ENCODE peak calls at places on chromosomes 6 and 20, in six cellular contexts. U, R, K, H, E and M are unnamed samples.
A peak's percentile ranks its signal among the peaks of the same experiment; 100 is the strongest.

GRCh38 chr6:132812255-132812732 is 2.1 kb upstream of the RPS12 start:
- DNase-seq in K (no peak), U (no peak), R (no peak), H (peak; percentile 15), E (no peak), M (peak; percentile 44)

GRCh38 chr6:42405025-42405424 is 46.7 kb downstream of the TRERF1 start:
- DNase-seq in R (no peak), U (no peak), E (no peak), K (no peak), H (no peak), M (no peak)

GRCh38 chr6:122789078-122789861 is at the start of gene SMPDL3A:
- DNase-seq in E (peak; percentile 90), U (peak; percentile 55), R (peak; percentile 81), K (peak; percentile 41), H (peak; percentile 76), M (peak; percentile 77)

GRCh38 chr6:111478749-111479148 is 4.3 kb downstream of the REV3L start:
- DNase-seq in H (peak; percentile 28), R (no peak), E (no peak), K (no peak), U (no peak), M (peak; percentile 70)

GRCh38 chr20:46690219-46691111 is 1.2 kb upstream of the TP53RK start:
- DNase-seq in U (no peak), K (no peak), E (no peak), H (no peak), R (no peak), M (peak; percentile 31)

GRCh38 chr6:56435326-56435725 is 187.9 kb upstream of the COL21A1 start:
- DNase-seq in H (no peak), E (no peak), K (no peak), R (no peak), U (no peak), M (no peak)

GRCh38 chr6:159109391-159109790 is 59.8 kb upstream of the FNDC1 start:
- DNase-seq in U (no peak), R (no peak), H (no peak), E (no peak), K (no peak), M (no peak)

GRCh38 chr20:57824909-57825308 is 115.1 kb upstream of the PMEPA1 start:
- DNase-seq in E (no peak), U (no peak), R (no peak), K (no peak), H (no peak), M (no peak)

GRCh38 chr6:2531426-2532208 is 219.1 kb downstream of the MYLK4 start:
- DNase-seq in H (no peak), R (no peak), U (no peak), E (no peak), K (no peak), M (no peak)

GRCh38 chr6:16243055-16243454 is 4.7 kb downstream of the GMPR start:
- DNase-seq in H (no peak), R (no peak), K (no peak), U (no peak), E (no peak), M (peak; percentile 44)

GRCh38 chr20:19688031-19688806 is 69.8 kb upstream of the RIN2 start:
- DNase-seq in E (peak; percentile 64), U (peak; percentile 7), H (peak; percentile 63), R (peak; percentile 69), K (peak; percentile 89), M (peak; percentile 60)

GRCh38 chr20:17504898-17505663 is 26.1 kb downstream of the BFSP1 start:
- DNase-seq in R (peak; percentile 58), K (peak; percentile 45), U (peak; percentile 19), E (peak; percentile 81), H (peak; percentile 64), M (peak; percentile 72)

GRCh38 chr6:52533491-52533890 is 43.4 kb downstream of the TRAM2 start:
- DNase-seq in R (no peak), U (no peak), K (no peak), E (no peak), H (no peak), M (no peak)

GRCh38 chr6:158773581-158774449 is 45.4 kb downstream of the EZR start:
- DNase-seq in U (no peak), R (no peak), E (no peak), H (no peak), K (no peak), M (no peak)

GRCh38 chr6:167345960-167346359 is 21.1 kb downstream of the TTLL2 start:
- DNase-seq in R (no peak), U (no peak), K (no peak), H (no peak), E (no peak), M (no peak)

GRCh38 chr6:70527071-70527737 is 39.5 kb upstream of the SDHAF4 start:
- DNase-seq in R (no peak), U (no peak), K (no peak), H (no peak), E (no peak), M (no peak)

GRCh38 chr6:38024908-38025307 is 205.4 kb downstream of the ZFAND3 start:
- DNase-seq in U (no peak), R (no peak), H (no peak), E (no peak), K (no peak), M (no peak)

GRCh38 chr6:63430985-63431519 is 111.3 kb upstream of the LGSN start:
- DNase-seq in K (no peak), H (peak; percentile 78), R (no peak), E (no peak), U (no peak), M (no peak)

GRCh38 chr6:2173203-2173961 is 72.0 kb downstream of the GMDS start:
- DNase-seq in R (no peak), E (no peak), K (no peak), U (no peak), H (no peak), M (no peak)

GRCh38 chr6:161068296-161068695 is 76.7 kb downstream of the MAP3K4 start:
- DNase-seq in U (no peak), R (no peak), H (no peak), K (no peak), E (no peak), M (no peak)

GRCh38 chr6:41039060-41039998 is at the start of gene UNC5CL:
- DNase-seq in E (peak; percentile 84), R (peak; percentile 77), U (peak; percentile 82), H (peak; percentile 45), K (peak; percentile 64), M (peak; percentile 22)

GRCh38 chr6:467111-467510 is 75.6 kb downstream of the IRF4 start:
- DNase-seq in E (no peak), H (no peak), R (no peak), U (no peak), K (no peak), M (no peak)

GRCh38 chr6:109939654-109940053 is 38.5 kb upstream of the GPR6 start:
- DNase-seq in H (peak; percentile 9), R (no peak), U (no peak), E (no peak), K (no peak), M (no peak)

GRCh38 chr6:12614468-12614867 is 102.1 kb upstream of the PHACTR1 start:
- DNase-seq in E (no peak), K (no peak), U (no peak), H (no peak), R (no peak), M (no peak)
- TF ChIP-seq JUN in E (no peak), K (no peak), U (no peak), H (no peak), R (no peak), M (no peak)

GRCh38 chr6:137903933-137904821 is 37.1 kb downstream of the TNFAIP3 start:
- DNase-seq in R (no peak), U (peak; percentile 68), E (no peak), H (peak; percentile 30), K (no peak), M (peak; percentile 36)

GRCh38 chr6:137902721-137903120 is 35.7 kb downstream of the TNFAIP3 start:
- DNase-seq in H (no peak), U (no peak), E (no peak), R (no peak), K (no peak), M (no peak)

GRCh38 chr6:137901454-137901853 is 34.4 kb downstream of the TNFAIP3 start:
- DNase-seq in H (peak; percentile 22), E (no peak), R (no peak), U (no peak), K (no peak), M (no peak)

GRCh38 chr6:137903274-137903932 is 36.3 kb downstream of the TNFAIP3 start:
- DNase-seq in K (no peak), H (no peak), U (no peak), R (no peak), E (no peak), M (no peak)

GRCh38 chr6:137900815-137901214 is 33.8 kb downstream of the TNFAIP3 start:
- DNase-seq in E (no peak), U (no peak), K (no peak), R (no peak), H (no peak), M (peak; percentile 66)
- TF ChIP-seq JUN in E (no peak), U (no peak), K (no peak), R (no peak), H (no peak), M (no peak)

DNA sequence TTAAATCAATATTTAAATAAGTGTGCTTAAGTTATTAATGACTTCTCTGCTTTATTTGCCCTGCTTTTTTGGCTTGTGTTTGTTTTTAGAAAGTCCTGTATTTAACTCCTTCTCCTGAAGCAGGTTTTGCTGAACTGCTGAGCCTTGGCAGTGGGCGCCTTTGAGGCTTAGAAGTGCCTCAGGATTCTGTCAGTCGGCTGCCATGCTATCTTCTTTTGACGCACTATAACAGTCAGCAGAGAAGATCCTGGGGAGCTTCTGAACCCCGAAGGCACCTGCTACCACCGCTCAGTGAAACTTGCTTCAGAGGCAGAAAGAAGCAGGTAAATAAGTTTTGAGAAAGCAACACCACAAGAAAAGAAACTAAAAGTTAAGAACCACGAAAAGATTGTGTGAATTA is 22.4 kb downstream of the PCMT1 start:
- DNase-seq in R (no peak), U (no peak), E (no peak), K (no peak), H (no peak), M (no peak)
- TF ChIP-seq JUN in R (no peak), U (no peak), E (no peak), K (no peak), H (no peak), M (no peak)

GRCh38 chr6:117397536-117398227 is 28.1 kb downstream of the ROS1 start:
- DNase-seq in R (no peak), H (no peak), K (no peak), U (no peak), E (no peak), M (no peak)

GRCh38 chr6:117396228-117396627 is 29.5 kb downstream of the ROS1 start:
- DNase-seq in H (peak; percentile 29), R (no peak), K (no peak), U (no peak), E (no peak), M (no peak)

GRCh38 chr6:117399126-117399525 is 26.6 kb downstream of the ROS1 start:
- DNase-seq in H (no peak), U (no peak), E (no peak), R (no peak), K (no peak), M (no peak)

GRCh38 chr6:117401799-117402198 is 23.9 kb downstream of the ROS1 start:
- DNase-seq in U (no peak), R (no peak), H (no peak), K (no peak), E (no peak), M (no peak)

DNA sequence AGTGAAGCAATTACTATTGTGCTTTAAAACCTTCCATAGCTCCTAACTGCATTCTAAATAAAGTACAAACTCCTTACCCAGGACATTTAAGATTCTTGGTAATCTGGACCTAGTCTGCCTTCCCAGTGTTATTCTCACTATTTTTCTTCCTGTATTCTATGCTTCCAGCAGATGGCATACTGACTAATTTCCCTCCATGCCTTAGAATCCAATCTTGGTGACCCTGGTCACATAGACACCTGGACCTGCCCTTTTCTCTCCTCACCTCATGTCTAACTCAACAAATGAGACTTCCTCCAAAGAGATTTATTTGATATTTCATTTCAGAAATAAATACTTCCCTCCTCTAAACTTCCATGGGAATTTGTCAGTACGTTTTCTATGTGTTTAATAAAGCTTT is 25.8 kb downstream of the ROS1 start:
- DNase-seq in H (peak; percentile 20), K (peak; percentile 22), E (no peak), U (no peak), R (no peak), M (peak; percentile 13)
- TF ChIP-seq JUN in H (no peak), K (no peak), E (no peak), U (no peak), R (no peak), M (no peak)